ENCODE peak calls at places on chromosome 11, in nine cellular contexts. Y is IMR-90, C is stomach, A is adrenal gland, N is endothelial cell of umbilical vein, S is A549, O is ovary, J is heart left ventricle, F is tibial nerve. T is an unnamed sample.
A peak's percentile ranks its signal among the peaks of the same experiment; 100 is the strongest.

GRCh38 chr11:46858920-46859531 is 12.9 kb upstream of the CKAP5 start:
- DNase-seq in Y (no peak), C (no peak), A (no peak), N (no peak), S (no peak), O (no peak), J (no peak), F (no peak), T (no peak)

GRCh38 chr11:92762175-92762574 is 207.3 kb upstream of the MTNR1B start:
- DNase-seq in Y (no peak), C (no peak), A (no peak), N (no peak), S (no peak), O (no peak), J (no peak), F (no peak), T (no peak)

GRCh38 chr11:125624756-125625213 is at the start of gene CHEK1:
- DNase-seq in Y (no peak), C (no peak), A (no peak), N (no peak), S (no peak), O (peak; percentile 28), J (no peak), F (no peak), T (no peak)

GRCh38 chr11:31509412-31510345 is at the start of the genes ELP4 and IMMP1L:
- DNase-seq in Y (peak; percentile 95), C (peak; percentile 97), A (peak; percentile 97), N (peak; percentile 99), S (peak; percentile 99), O (peak; percentile 97), J (peak; percentile 96), F (peak; percentile 95), T (peak; percentile 95)

GRCh38 chr11:36618025-36618700 is 20.1 kb upstream of the RAG2 start:
- DNase-seq in Y (no peak), C (no peak), A (no peak), N (no peak), S (no peak), O (no peak), J (no peak), F (no peak), T (no peak)

GRCh38 chr11:109036011-109036410 is 371.1 kb downstream of the DDX10 start:
- DNase-seq in Y (no peak), C (no peak), A (no peak), N (no peak), S (no peak), O (no peak), J (no peak), F (no peak), T (no peak)

GRCh38 chr11:123428221-123428631 is 1.8 kb upstream of the GRAMD1B start:
- DNase-seq in Y (no peak), C (no peak), A (peak; percentile 53), N (no peak), S (no peak), O (peak; percentile 59), J (no peak), F (no peak), T (no peak)

GRCh38 chr11:70464509-70465361 is 66.4 kb downstream of the CTTN start:
- DNase-seq in Y (no peak), C (no peak), A (no peak), N (no peak), S (no peak), O (no peak), J (no peak), F (no peak), T (no peak)

GRCh38 chr11:10413268-10413667 is 41.8 kb upstream of the AMPD3 start:
- DNase-seq in Y (peak; percentile 22), C (no peak), A (peak; percentile 39), N (peak; percentile 20), S (no peak), O (no peak), J (no peak), F (no peak), T (no peak)

GRCh38 chr11:62543680-62544444 is 2.7 kb downstream of the AHNAK start:
- DNase-seq in Y (no peak), C (no peak), A (no peak), N (no peak), S (no peak), O (no peak), J (no peak), F (no peak), T (no peak)

GRCh38 chr11:62664405-62665074 is 470 bp downstream of the C11orf98 start:
- DNase-seq in Y (peak; percentile 50), C (peak; percentile 55), A (peak; percentile 54), N (no peak), S (no peak), O (no peak), J (peak; percentile 5), F (no peak), T (peak; percentile 38)

GRCh38 chr11:59898652-59899051 is 20.1 kb downstream of the OOSP3 start:
- DNase-seq in Y (no peak), C (no peak), A (no peak), N (no peak), S (no peak), O (no peak), J (no peak), F (no peak), T (no peak)

GRCh38 chr11:59787816-59788215 is 22.8 kb downstream of the MRPL16 start:
- DNase-seq in Y (peak; percentile 73), C (no peak), A (no peak), N (peak; percentile 84), S (no peak), O (no peak), J (no peak), F (no peak), T (no peak)

GRCh38 chr11:61334434-61335354 is 1.7 kb downstream of the TKFC start:
- DNase-seq in Y (peak; percentile 57), C (no peak), A (peak; percentile 87), N (no peak), S (no peak), O (peak; percentile 75), J (no peak), F (no peak), T (no peak)

GRCh38 chr11:86740628-86741488 is 59.5 kb upstream of the PRSS23 start:
- DNase-seq in Y (peak; percentile 98), C (no peak), A (peak; percentile 87), N (peak; percentile 94), S (peak; percentile 77), O (peak; percentile 56), J (no peak), F (peak; percentile 14), T (peak; percentile 75)

GRCh38 chr11:94455861-94456260 is 37.8 kb downstream of the MRE11 start:
- DNase-seq in Y (no peak), C (no peak), A (peak; percentile 2), N (no peak), S (no peak), O (no peak), J (no peak), F (no peak), T (no peak)

GRCh38 chr11:91220476-91221202 is 997.8 kb upstream of the CHORDC1 start:
- DNase-seq in Y (peak; percentile 42), C (no peak), A (peak; percentile 60), N (no peak), S (no peak), O (no peak), J (no peak), F (no peak), T (no peak)

GRCh38 chr11:27705873-27706820 is 5.9 kb upstream of the BDNF start:
- DNase-seq in Y (peak; percentile 64), C (no peak), A (peak; percentile 28), N (peak; percentile 6), S (peak; percentile 64), O (no peak), J (no peak), F (no peak), T (no peak)

GRCh38 chr11:126426126-126426525 is 70.6 kb downstream of the ST3GAL4 start:
- DNase-seq in Y (no peak), C (no peak), A (no peak), N (no peak), S (no peak), O (no peak), J (no peak), F (no peak), T (no peak)

GRCh38 chr11:57407521-57407920 is 17.1 kb upstream of the PRG2 start:
- DNase-seq in Y (no peak), C (no peak), A (no peak), N (no peak), S (no peak), O (no peak), J (no peak), F (no peak), T (no peak)

GRCh38 chr11:75440960-75441803 is 8.2 kb upstream of the KLHL35 start:
- DNase-seq in Y (no peak), C (no peak), A (no peak), N (no peak), S (no peak), O (no peak), J (no peak), F (no peak), T (no peak)

GRCh38 chr11:17610402-17610894 is 63.4 kb downstream of the OTOG start:
- DNase-seq in Y (no peak), C (no peak), A (no peak), N (no peak), S (no peak), O (no peak), J (peak; percentile 55), F (no peak), T (no peak)

DNA sequence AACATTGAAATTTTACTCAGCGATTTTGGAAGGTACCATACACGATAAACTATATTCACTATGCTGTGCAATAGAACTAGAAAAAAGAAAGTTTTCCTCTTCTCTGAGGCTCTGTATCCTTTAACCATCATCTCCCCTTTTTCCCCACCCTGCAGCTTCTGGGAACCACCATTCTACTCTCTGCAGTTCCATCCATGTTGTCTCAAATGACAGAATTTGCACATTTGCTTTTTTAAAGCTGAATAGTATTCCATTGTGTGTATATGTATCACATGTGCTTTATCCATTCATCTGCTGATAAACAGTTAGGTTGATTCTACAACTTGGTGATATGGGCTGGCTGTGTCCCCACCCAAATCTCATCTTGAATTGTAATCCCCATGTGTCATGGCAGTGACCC is 21.2 kb downstream of the TMEM123 start:
- DNase-seq in Y (no peak), C (no peak), A (no peak), N (no peak), S (no peak), O (no peak), J (no peak), F (no peak), T (no peak)
- H3K27ac ChIP-seq in Y (no peak overlapping the region), C (no peak overlapping the region), A (no peak overlapping the region), N (no peak overlapping the region), S (no peak overlapping the region), O (no peak overlapping the region), J (no peak overlapping the region), F (no peak overlapping the region), T (no peak overlapping the region)

GRCh38 chr11:64234840-64235379 is 526 bp downstream of the VEGFB start:
- DNase-seq in Y (no peak), C (peak; percentile 60), A (peak; percentile 55), N (no peak), S (no peak), O (peak; percentile 72), J (no peak), F (no peak), T (no peak)
- TF ChIP-seq POLR2A in Y (no peak), C (no peak), A (peak; percentile 14), N (no peak), S (peak; percentile 18), O (no peak), J (peak; percentile 42), F (no peak), T (peak; percentile 54)

GRCh38 chr11:79437981-79438630 is 2.7 kb downstream of the TENM4 start:
- DNase-seq in Y (peak; percentile 63), C (no peak), A (peak; percentile 26), N (no peak), S (no peak), O (peak; percentile 52), J (no peak), F (no peak), T (peak; percentile 17)
- H3K27ac ChIP-seq in Y (peak overlapping the region; percentile 28), C (peak overlapping the region; percentile 78), A (peak overlapping the region; percentile 62), N (no peak overlapping the region), S (no peak overlapping the region), O (peak overlapping the region; percentile 70), J (peak overlapping the region; percentile 63), F (peak overlapping the region; percentile 80), T (peak overlapping the region; percentile 75)

GRCh38 chr11:133712235-133712634 is 133.1 kb downstream of the SPATA19 start:
- DNase-seq in Y (no peak), C (no peak), A (no peak), N (no peak), S (no peak), O (no peak), J (no peak), F (no peak), T (no peak)
- TF ChIP-seq POLR2A in Y (no peak), C (no peak), A (no peak), N (no peak), S (no peak), O (no peak), J (no peak), F (no peak), T (no peak)